ENCODE peak calls at places on chromosomes 1 and 21, in seven cellular contexts. U, W, X, D, I, G and Y are unnamed samples.

GRCh38 chr1:217969428-217969827 is 315.7 kb upstream of the RRP15 start:
- DNase-seq in U (no peak), W (no peak), X (no peak), D (no peak), I (no peak), G (no peak), Y (no peak)

GRCh38 chr21:26153758-26154157 is 16.8 kb downstream of the APP start:
- DNase-seq in U (no peak), W (no peak), X (no peak), D (no peak), I (no peak), G (no peak), Y (no peak)

GRCh38 chr1:32266926-32267645 is 16.0 kb downstream of the LCK start:
- DNase-seq in U (no peak), W (no peak), X (no peak), D (no peak), I (peak), G (no peak), Y (no peak)

GRCh38 chr1:98203461-98203860 is 282.6 kb upstream of the DPYD start:
- DNase-seq in U (no peak), W (no peak), X (no peak), D (no peak), I (peak), G (no peak), Y (no peak)

GRCh38 chr1:35115459-35116383 is 36.5 kb downstream of the ZMYM1 start:
- DNase-seq in U (no peak), W (no peak), X (no peak), D (no peak), I (peak), G (no peak), Y (no peak)

GRCh38 chr1:167043752-167044488 is 46.3 kb downstream of the GPA33 start:
- DNase-seq in U (peak), W (peak), X (no peak), D (peak), I (peak), G (no peak), Y (peak)

GRCh38 chr21:44503901-44504399 is 36.0 kb downstream of the KRTAP10-1 start:
- DNase-seq in U (no peak), W (no peak), X (no peak), D (peak), I (no peak), G (no peak), Y (no peak)

GRCh38 chr21:35026617-35027557 is 22.2 kb downstream of the RUNX1 start:
- DNase-seq in U (peak), W (no peak), X (no peak), D (peak), I (peak), G (no peak), Y (no peak)

GRCh38 chr1:32361674-32362473 is 411 bp downstream of the FAM229A start:
- DNase-seq in U (peak), W (peak), X (no peak), D (peak), I (peak), G (no peak), Y (no peak)

GRCh38 chr1:66445492-66446181 is 88.3 kb upstream of the SGIP1 start:
- DNase-seq in U (no peak), W (no peak), X (no peak), D (peak), I (no peak), G (no peak), Y (no peak)

GRCh38 chr21:28899744-28900143 is 92.9 kb downstream of the LTN1 start:
- DNase-seq in U (no peak), W (no peak), X (no peak), D (no peak), I (peak), G (peak), Y (no peak)

GRCh38 chr21:27220416-27220815 is 253.5 kb upstream of the ADAMTS5 start:
- DNase-seq in U (no peak), W (no peak), X (no peak), D (no peak), I (no peak), G (no peak), Y (no peak)

GRCh38 chr1:192518700-192519099 is 56.9 kb upstream of the RGS1 start:
- DNase-seq in U (no peak), W (no peak), X (no peak), D (no peak), I (no peak), G (no peak), Y (no peak)

GRCh38 chr21:32131960-32132359 is 146.9 kb downstream of the MIS18A start:
- DNase-seq in U (no peak), W (no peak), X (no peak), D (no peak), I (peak), G (no peak), Y (no peak)